ENCODE peak calls at places on chromosomes 11 and 22, in ten cellular contexts. One of them, this sample, is unnamed.

GRCh38 chr11:34313099-34313517 is 44.7 kb downstream of the ABTB2 start:
- DNase-seq in lung microvascular endothelial cell: no peak
- DNase-seq in anterior cingulate cortex: no peak
- DNase-seq in NCI-H146: no peak
- DNase-seq in astrocyte of the spinal cord: no peak
- DNase-seq in midbrain: no peak
- DNase-seq in NCI-H1092 treated with DMSO at 0.1 percent for 48 hours: no peak
- DNase-seq in A549: no peak
- DNase-seq in stimulated activated CD8-positive, alpha-beta memory T cell treated with anti-CD3 and anti-CD28 coated beads, Interleukin-2, amount 100 ng/mL, for 48 hours: no peak
- DNase-seq in activated T-cell treated with anti-CD3 and anti-CD28 coated beads, Interleukin-2, amount 50 U/mL, for 72 hours: peak
- DNase-seq in this sample: peak

GRCh38 chr11:132901638-132902610 is 630.4 kb downstream of the OPCML start:
- DNase-seq in stimulated activated CD8-positive, alpha-beta memory T cell treated with anti-CD3 and anti-CD28 coated beads, Interleukin-2, amount 100 ng/mL, for 48 hours: no peak
- DNase-seq in midbrain: no peak
- DNase-seq in anterior cingulate cortex: no peak
- DNase-seq in A549: no peak
- DNase-seq in activated T-cell treated with anti-CD3 and anti-CD28 coated beads, Interleukin-2, amount 50 U/mL, for 72 hours: no peak
- DNase-seq in lung microvascular endothelial cell: no peak
- DNase-seq in NCI-H146: no peak
- DNase-seq in NCI-H1092 treated with DMSO at 0.1 percent for 48 hours: no peak
- DNase-seq in astrocyte of the spinal cord: no peak
- DNase-seq in this sample: no peak

GRCh38 chr11:2685051-2685450 is 14.7 kb downstream of the KCNQ1OT1 start:
- DNase-seq in activated T-cell treated with anti-CD3 and anti-CD28 coated beads, Interleukin-2, amount 50 U/mL, for 72 hours: no peak
- DNase-seq in midbrain: no peak
- DNase-seq in stimulated activated CD8-positive, alpha-beta memory T cell treated with anti-CD3 and anti-CD28 coated beads, Interleukin-2, amount 100 ng/mL, for 48 hours: no peak
- DNase-seq in NCI-H1092 treated with DMSO at 0.1 percent for 48 hours: no peak
- DNase-seq in anterior cingulate cortex: no peak
- DNase-seq in A549: no peak
- DNase-seq in NCI-H146: no peak
- DNase-seq in lung microvascular endothelial cell: no peak
- DNase-seq in astrocyte of the spinal cord: no peak
- DNase-seq in this sample: no peak

GRCh38 chr11:13313005-13313819 is 35.6 kb downstream of the BMAL1 start:
- DNase-seq in anterior cingulate cortex: no peak
- DNase-seq in astrocyte of the spinal cord: no peak
- DNase-seq in lung microvascular endothelial cell: no peak
- DNase-seq in midbrain: no peak
- DNase-seq in NCI-H1092 treated with DMSO at 0.1 percent for 48 hours: no peak
- DNase-seq in NCI-H146: no peak
- DNase-seq in stimulated activated CD8-positive, alpha-beta memory T cell treated with anti-CD3 and anti-CD28 coated beads, Interleukin-2, amount 100 ng/mL, for 48 hours: no peak
- DNase-seq in A549: no peak
- DNase-seq in activated T-cell treated with anti-CD3 and anti-CD28 coated beads, Interleukin-2, amount 50 U/mL, for 72 hours: no peak
- DNase-seq in this sample: no peak

GRCh38 chr11:8032576-8033311 is 45.6 kb downstream of the EIF3F start:
- DNase-seq in midbrain: no peak
- DNase-seq in activated T-cell treated with anti-CD3 and anti-CD28 coated beads, Interleukin-2, amount 50 U/mL, for 72 hours: no peak
- DNase-seq in NCI-H146: no peak
- DNase-seq in stimulated activated CD8-positive, alpha-beta memory T cell treated with anti-CD3 and anti-CD28 coated beads, Interleukin-2, amount 100 ng/mL, for 48 hours: no peak
- DNase-seq in lung microvascular endothelial cell: no peak
- DNase-seq in A549: no peak
- DNase-seq in astrocyte of the spinal cord: no peak
- DNase-seq in NCI-H1092 treated with DMSO at 0.1 percent for 48 hours: no peak
- DNase-seq in anterior cingulate cortex: no peak
- DNase-seq in this sample: no peak

GRCh38 chr11:2267871-2268825 is 2.2 kb downstream of the ASCL2 start:
- DNase-seq in activated T-cell treated with anti-CD3 and anti-CD28 coated beads, Interleukin-2, amount 50 U/mL, for 72 hours: no peak
- DNase-seq in A549: no peak
- DNase-seq in midbrain: no peak
- DNase-seq in NCI-H1092 treated with DMSO at 0.1 percent for 48 hours: no peak
- DNase-seq in NCI-H146: no peak
- DNase-seq in lung microvascular endothelial cell: no peak
- DNase-seq in stimulated activated CD8-positive, alpha-beta memory T cell treated with anti-CD3 and anti-CD28 coated beads, Interleukin-2, amount 100 ng/mL, for 48 hours: no peak
- DNase-seq in astrocyte of the spinal cord: no peak
- DNase-seq in anterior cingulate cortex: no peak
- DNase-seq in this sample: no peak

GRCh38 chr22:41991111-41991510 is 7.5 kb upstream of the WBP2NL start:
- DNase-seq in astrocyte of the spinal cord: no peak
- DNase-seq in NCI-H146: no peak
- DNase-seq in anterior cingulate cortex: no peak
- DNase-seq in stimulated activated CD8-positive, alpha-beta memory T cell treated with anti-CD3 and anti-CD28 coated beads, Interleukin-2, amount 100 ng/mL, for 48 hours: no peak
- DNase-seq in activated T-cell treated with anti-CD3 and anti-CD28 coated beads, Interleukin-2, amount 50 U/mL, for 72 hours: no peak
- DNase-seq in NCI-H1092 treated with DMSO at 0.1 percent for 48 hours: no peak
- DNase-seq in A549: no peak
- DNase-seq in lung microvascular endothelial cell: no peak
- DNase-seq in midbrain: no peak
- DNase-seq in this sample: no peak

GRCh38 chr11:119262668-119263351 is 54.1 kb downstream of the MCAM start:
- DNase-seq in activated T-cell treated with anti-CD3 and anti-CD28 coated beads, Interleukin-2, amount 50 U/mL, for 72 hours: peak
- DNase-seq in astrocyte of the spinal cord: peak
- DNase-seq in stimulated activated CD8-positive, alpha-beta memory T cell treated with anti-CD3 and anti-CD28 coated beads, Interleukin-2, amount 100 ng/mL, for 48 hours: no peak
- DNase-seq in anterior cingulate cortex: no peak
- DNase-seq in A549: no peak
- DNase-seq in midbrain: no peak
- DNase-seq in NCI-H1092 treated with DMSO at 0.1 percent for 48 hours: no peak
- DNase-seq in NCI-H146: no peak
- DNase-seq in lung microvascular endothelial cell: peak
- DNase-seq in this sample: no peak

GRCh38 chr22:39496131-39496838 is 5.8 kb upstream of the MIEF1 start:
- DNase-seq in activated T-cell treated with anti-CD3 and anti-CD28 coated beads, Interleukin-2, amount 50 U/mL, for 72 hours: peak
- DNase-seq in lung microvascular endothelial cell: peak
- DNase-seq in midbrain: peak
- DNase-seq in NCI-H1092 treated with DMSO at 0.1 percent for 48 hours: peak
- DNase-seq in astrocyte of the spinal cord: peak
- DNase-seq in stimulated activated CD8-positive, alpha-beta memory T cell treated with anti-CD3 and anti-CD28 coated beads, Interleukin-2, amount 100 ng/mL, for 48 hours: peak
- DNase-seq in NCI-H146: peak
- DNase-seq in anterior cingulate cortex: peak
- DNase-seq in A549: peak
- DNase-seq in this sample: no peak

GRCh38 chr11:64040684-64041267 is 5.0 kb downstream of the FLRT1 start:
- DNase-seq in activated T-cell treated with anti-CD3 and anti-CD28 coated beads, Interleukin-2, amount 50 U/mL, for 72 hours: no peak
- DNase-seq in NCI-H146: peak
- DNase-seq in anterior cingulate cortex: peak
- DNase-seq in stimulated activated CD8-positive, alpha-beta memory T cell treated with anti-CD3 and anti-CD28 coated beads, Interleukin-2, amount 100 ng/mL, for 48 hours: no peak
- DNase-seq in midbrain: peak
- DNase-seq in A549: peak
- DNase-seq in lung microvascular endothelial cell: no peak
- DNase-seq in NCI-H1092 treated with DMSO at 0.1 percent for 48 hours: peak
- DNase-seq in astrocyte of the spinal cord: no peak
- DNase-seq in this sample: no peak

GRCh38 chr11:315051-315481 is 1.2 kb downstream of the IFITM1 start:
- DNase-seq in anterior cingulate cortex: no peak
- DNase-seq in NCI-H1092 treated with DMSO at 0.1 percent for 48 hours: no peak
- DNase-seq in astrocyte of the spinal cord: no peak
- DNase-seq in lung microvascular endothelial cell: no peak
- DNase-seq in A549: no peak
- DNase-seq in NCI-H146: no peak
- DNase-seq in activated T-cell treated with anti-CD3 and anti-CD28 coated beads, Interleukin-2, amount 50 U/mL, for 72 hours: no peak
- DNase-seq in midbrain: no peak
- DNase-seq in stimulated activated CD8-positive, alpha-beta memory T cell treated with anti-CD3 and anti-CD28 coated beads, Interleukin-2, amount 100 ng/mL, for 48 hours: no peak
- DNase-seq in this sample: no peak

GRCh38 chr11:1761857-1762536 is 1.7 kb downstream of the CTSD start:
- DNase-seq in lung microvascular endothelial cell: peak
- DNase-seq in A549: no peak
- DNase-seq in NCI-H1092 treated with DMSO at 0.1 percent for 48 hours: no peak
- DNase-seq in stimulated activated CD8-positive, alpha-beta memory T cell treated with anti-CD3 and anti-CD28 coated beads, Interleukin-2, amount 100 ng/mL, for 48 hours: no peak
- DNase-seq in activated T-cell treated with anti-CD3 and anti-CD28 coated beads, Interleukin-2, amount 50 U/mL, for 72 hours: no peak
- DNase-seq in anterior cingulate cortex: no peak
- DNase-seq in NCI-H146: no peak
- DNase-seq in midbrain: no peak
- DNase-seq in astrocyte of the spinal cord: no peak
- DNase-seq in this sample: no peak

GRCh38 chr11:74577624-74578396 is 14.6 kb upstream of the POLD3 start:
- DNase-seq in midbrain: no peak
- DNase-seq in NCI-H146: peak
- DNase-seq in activated T-cell treated with anti-CD3 and anti-CD28 coated beads, Interleukin-2, amount 50 U/mL, for 72 hours: no peak
- DNase-seq in NCI-H1092 treated with DMSO at 0.1 percent for 48 hours: peak
- DNase-seq in stimulated activated CD8-positive, alpha-beta memory T cell treated with anti-CD3 and anti-CD28 coated beads, Interleukin-2, amount 100 ng/mL, for 48 hours: no peak
- DNase-seq in anterior cingulate cortex: no peak
- DNase-seq in lung microvascular endothelial cell: no peak
- DNase-seq in A549: no peak
- DNase-seq in astrocyte of the spinal cord: peak
- DNase-seq in this sample: no peak

This sample was measured in GM18507.